ENCODE peak calls at places on chromosomes 13 and 19, in six cellular contexts. X, A, G, Q, O and Z are unnamed samples.
A peak's percentile ranks its signal among the peaks of the same experiment; 100 is the strongest.

GRCh38 chr19:42388851-42389489 is 1.1 kb downstream of the CNFN start:
- DNase-seq in X (no peak), A (no peak), G (no peak), Q (no peak), O (no peak), Z (no peak)

GRCh38 chr19:46068345-46069258 is 27.8 kb upstream of the IGFL4 start:
- DNase-seq in X (peak; percentile 94), A (no peak), G (peak; percentile 94), Q (peak; percentile 82), O (peak; percentile 89), Z (no peak)

GRCh38 chr13:46124531-46124966 is 19.7 kb upstream of the CPB2 start:
- DNase-seq in X (no peak), A (no peak), G (no peak), Q (no peak), O (no peak), Z (no peak)

GRCh38 chr19:47415953-47416666 is 3.2 kb downstream of the MEIS3 start:
- DNase-seq in X (no peak), A (no peak), G (no peak), Q (no peak), O (no peak), Z (no peak)

GRCh38 chr19:47471733-47472457 is at the start of gene SLC8A2:
- DNase-seq in X (peak; percentile 79), A (peak; percentile 95), G (peak; percentile 77), Q (peak; percentile 77), O (peak; percentile 35), Z (peak; percentile 93)

GRCh38 chr13:75798353-75799245 is 162.5 kb downstream of the LMO7 start:
- DNase-seq in X (peak; percentile 47), A (no peak), G (peak; percentile 58), Q (peak; percentile 65), O (peak; percentile 39), Z (no peak)

GRCh38 chr13:93496985-93497673 is 270.5 kb downstream of the GPC6 start:
- DNase-seq in X (no peak), A (peak; percentile 77), G (no peak), Q (no peak), O (no peak), Z (no peak)

GRCh38 chr19:45913874-45914830 is at the start of gene NANOS2:
- DNase-seq in X (peak; percentile 33), A (peak; percentile 69), G (no peak), Q (no peak), O (peak; percentile 56), Z (peak; percentile 66)

GRCh38 chr19:30664358-30665058 is 292.3 kb downstream of the ZNF536 start:
- DNase-seq in X (no peak), A (peak; percentile 32), G (no peak), Q (peak; percentile 4), O (no peak), Z (no peak)

GRCh38 chr13:40158218-40158617 is 502.8 kb downstream of the COG6 start:
- DNase-seq in X (peak; percentile 69), A (no peak), G (no peak), Q (no peak), O (no peak), Z (no peak)

DNA sequence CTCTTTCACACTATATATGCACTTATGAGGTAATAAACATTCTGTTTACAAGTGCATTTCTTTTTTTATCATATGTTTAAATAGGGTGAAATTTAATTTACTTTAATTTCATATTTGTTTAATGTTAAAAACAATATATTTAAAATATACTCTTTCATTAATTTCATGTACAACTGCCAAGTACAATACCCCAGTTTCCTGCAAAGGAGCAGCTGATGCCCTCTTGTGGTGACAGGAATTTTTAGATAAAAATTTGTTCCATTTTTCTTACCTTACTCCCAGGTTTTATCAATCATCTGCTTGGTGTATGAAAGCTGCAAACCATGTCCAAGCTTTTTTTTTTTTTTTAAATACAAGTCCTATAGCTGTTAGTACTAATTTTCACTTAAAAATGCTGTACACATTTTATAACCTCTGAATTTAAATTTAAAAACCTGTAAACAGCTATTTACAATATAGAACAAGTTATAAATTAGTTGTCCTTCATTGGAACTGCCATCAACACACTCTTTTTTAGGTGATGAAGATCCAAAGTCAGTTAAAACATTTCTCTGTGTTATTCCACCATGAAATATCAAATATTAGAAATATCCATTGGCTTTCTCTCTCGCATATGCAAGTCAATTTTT is 4.9 kb downstream of the PCDH20 start:
- DNase-seq in X (peak; percentile 36), A (peak; percentile 31), G (peak; percentile 33), Q (peak; percentile 8), O (peak; percentile 2), Z (no peak)
- TF ChIP-seq CTCF in X (peak; percentile 58), A (peak; percentile 52), G (peak; percentile 59), Q (peak; percentile 50), O (peak; percentile 44), Z (peak; percentile 69)

DNA sequence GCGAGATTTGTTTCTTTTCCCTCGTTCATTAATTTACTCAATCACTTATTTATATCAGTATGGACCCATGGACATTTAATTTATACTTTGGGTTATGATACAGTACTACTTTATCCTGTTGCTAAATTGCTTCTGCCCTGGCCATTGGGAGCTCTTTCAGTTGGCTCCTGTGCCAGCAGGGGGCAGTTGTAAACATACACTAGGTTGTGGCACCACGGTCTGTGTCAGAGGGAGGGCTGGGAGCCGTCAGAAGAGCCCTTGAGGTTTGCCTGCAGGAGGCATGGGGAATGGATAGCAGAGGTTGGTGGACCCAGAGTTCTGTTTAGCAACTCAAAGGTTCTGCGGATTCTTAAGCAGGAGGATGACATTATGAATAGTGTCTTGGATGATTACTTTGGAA is 94.3 kb downstream of the ERCC5 start:
- DNase-seq in X (no peak), A (no peak), G (no peak), Q (no peak), O (no peak), Z (no peak)
- TF ChIP-seq CTCF in X (no peak), A (no peak), G (no peak), Q (no peak), O (no peak), Z (no peak)

GRCh38 chr19:55638864-55639359 is 1.9 kb upstream of the ZNF580 start:
- DNase-seq in X (peak; percentile 49), A (peak; percentile 38), G (no peak), Q (peak; percentile 21), O (no peak), Z (peak; percentile 64)
- TF ChIP-seq CTCF in X (peak; percentile 43), A (peak; percentile 46), G (peak; percentile 50), Q (peak; percentile 47), O (peak; percentile 78), Z (no peak)

GRCh38 chr13:20775961-20776360 is 2.2 kb upstream of the EEF1AKMT1 start:
- DNase-seq in X (no peak), A (no peak), G (no peak), Q (no peak), O (no peak), Z (no peak)

GRCh38 chr13:20780318-20780717 is 6.6 kb upstream of the EEF1AKMT1 start:
- DNase-seq in X (no peak), A (no peak), G (no peak), Q (no peak), O (no peak), Z (no peak)

GRCh38 chr13:20776751-20777150 is 3.0 kb upstream of the EEF1AKMT1 start:
- DNase-seq in X (no peak), A (no peak), G (no peak), Q (no peak), O (no peak), Z (no peak)

GRCh38 chr13:20782116-20782708 is 8.5 kb upstream of the EEF1AKMT1 start:
- DNase-seq in X (no peak), A (no peak), G (no peak), Q (no peak), O (no peak), Z (no peak)

GRCh38 chr13:20779405-20779804 is 5.6 kb upstream of the EEF1AKMT1 start:
- DNase-seq in X (no peak), A (no peak), G (no peak), Q (no peak), O (no peak), Z (no peak)
- TF ChIP-seq CTCF in X (no peak), A (no peak), G (no peak), Q (no peak), O (no peak), Z (no peak)

GRCh38 chr19:50494186-50495019 is 16.6 kb downstream of the JOSD2 start:
- DNase-seq in X (no peak), A (peak; percentile 42), G (no peak), Q (no peak), O (no peak), Z (no peak)

GRCh38 chr19:50498219-50499056 is 12.6 kb downstream of the JOSD2 start:
- DNase-seq in X (no peak), A (no peak), G (no peak), Q (no peak), O (no peak), Z (no peak)

GRCh38 chr19:50495020-50495531 is 15.9 kb downstream of the JOSD2 start:
- DNase-seq in X (no peak), A (peak; percentile 38), G (no peak), Q (no peak), O (no peak), Z (no peak)

GRCh38 chr19:50497030-50497420 is 14.0 kb downstream of the JOSD2 start:
- DNase-seq in X (no peak), A (no peak), G (no peak), Q (no peak), O (no peak), Z (peak; percentile 43)

GRCh38 chr19:50496189-50497029 is 14.6 kb downstream of the JOSD2 start:
- DNase-seq in X (no peak), A (peak; percentile 52), G (no peak), Q (no peak), O (no peak), Z (peak; percentile 67)
- TF ChIP-seq CTCF in X (no peak), A (no peak), G (no peak), Q (no peak), O (no peak), Z (no peak)

DNA sequence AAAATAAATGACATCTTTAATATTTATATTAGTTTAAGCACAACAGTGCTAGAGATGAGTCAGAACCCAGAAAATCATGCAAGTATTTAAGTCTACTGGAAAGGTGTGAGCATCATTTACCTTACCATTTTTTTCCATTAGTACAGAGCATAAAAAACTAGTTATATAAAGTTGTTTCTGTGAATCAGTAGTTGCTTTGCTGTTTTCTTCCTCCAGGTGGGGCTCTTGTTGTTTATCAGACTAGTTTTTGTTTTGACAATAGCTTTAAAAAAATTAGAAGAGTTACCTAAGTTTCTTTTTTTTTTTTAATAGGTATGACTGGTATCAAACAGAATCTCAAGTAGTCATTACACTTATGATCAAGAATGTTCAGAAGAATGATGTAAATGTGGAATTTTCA is 12.7 kb downstream of the SUGT1 start:
- DNase-seq in X (peak; percentile 57), A (peak; percentile 9), G (peak; percentile 28), Q (peak; percentile 16), O (peak; percentile 16), Z (no peak)
- TF ChIP-seq CTCF in X (peak; percentile 65), A (peak; percentile 53), G (peak; percentile 46), Q (peak; percentile 45), O (peak; percentile 20), Z (no peak)